ENCODE peak calls at places on chromosomes 2 and 18, in seven cellular contexts. One of them, this sample, is unnamed.

GRCh38 chr2:18749912-18750526 is 160.7 kb upstream of the NT5C1B start:
- DNase-seq in IMR-90: peak; percentile 66
- DNase-seq in K562: peak; percentile 10
- DNase-seq in fibroblast of lung: peak; percentile 45
- DNase-seq in kidney: no peak
- DNase-seq in HCT116: peak; percentile 12
- DNase-seq in colonic mucosa: peak; percentile 76
- DNase-seq in this sample: peak; percentile 73

GRCh38 chr18:76488190-76488589 is 6.9 kb downstream of the ZNF516 start:
- DNase-seq in fibroblast of lung: peak; percentile 79
- DNase-seq in colonic mucosa: no peak
- DNase-seq in K562: no peak
- DNase-seq in kidney: no peak
- DNase-seq in IMR-90: peak; percentile 52
- DNase-seq in HCT116: no peak
- DNase-seq in this sample: peak; percentile 45

GRCh38 chr2:237653791-237654558 is 26.6 kb downstream of the LRRFIP1 start:
- DNase-seq in HCT116: no peak
- DNase-seq in kidney: no peak
- DNase-seq in fibroblast of lung: no peak
- DNase-seq in IMR-90: no peak
- DNase-seq in K562: no peak
- DNase-seq in colonic mucosa: no peak
- DNase-seq in this sample: no peak

GRCh38 chr2:216069028-216069427 is 12.6 kb downstream of the PECR start:
- DNase-seq in kidney: no peak
- DNase-seq in fibroblast of lung: no peak
- DNase-seq in IMR-90: no peak
- DNase-seq in colonic mucosa: no peak
- DNase-seq in K562: no peak
- DNase-seq in HCT116: no peak
- DNase-seq in this sample: no peak

GRCh38 chr2:71006287-71006686 is 11.6 kb upstream of the TEX261 start:
- DNase-seq in fibroblast of lung: no peak
- DNase-seq in HCT116: no peak
- DNase-seq in K562: peak; percentile 3
- DNase-seq in colonic mucosa: no peak
- DNase-seq in IMR-90: no peak
- DNase-seq in kidney: no peak
- DNase-seq in this sample: no peak

GRCh38 chr2:196935421-196935820 is 8.9 kb upstream of the PGAP1 start:
- DNase-seq in IMR-90: no peak
- DNase-seq in kidney: no peak
- DNase-seq in fibroblast of lung: no peak
- DNase-seq in K562: no peak
- DNase-seq in HCT116: no peak
- DNase-seq in colonic mucosa: no peak
- DNase-seq in this sample: no peak

GRCh38 chr2:119196301-119197124 is 27.1 kb upstream of the STEAP3 start:
- DNase-seq in HCT116: no peak
- DNase-seq in kidney: no peak
- DNase-seq in K562: no peak
- DNase-seq in IMR-90: no peak
- DNase-seq in fibroblast of lung: no peak
- DNase-seq in colonic mucosa: no peak
- DNase-seq in this sample: no peak

GRCh38 chr2:9229470-9229820 is 22.8 kb downstream of the ASAP2 start:
- DNase-seq in HCT116: no peak
- DNase-seq in kidney: peak; percentile 48
- DNase-seq in colonic mucosa: no peak
- DNase-seq in IMR-90: no peak
- DNase-seq in K562: no peak
- DNase-seq in fibroblast of lung: no peak
- DNase-seq in this sample: no peak

GRCh38 chr2:15638720-15639119 is 47.1 kb downstream of the DDX1 start:
- DNase-seq in colonic mucosa: no peak
- DNase-seq in HCT116: no peak
- DNase-seq in IMR-90: peak; percentile 71
- DNase-seq in K562: no peak
- DNase-seq in kidney: no peak
- DNase-seq in fibroblast of lung: peak; percentile 73
- DNase-seq in this sample: no peak

GRCh38 chr2:199339826-199340605 is 117.7 kb downstream of the SATB2 start:
- DNase-seq in IMR-90: peak; percentile 16
- DNase-seq in HCT116: no peak
- DNase-seq in colonic mucosa: no peak
- DNase-seq in fibroblast of lung: no peak
- DNase-seq in kidney: no peak
- DNase-seq in K562: no peak
- DNase-seq in this sample: no peak

GRCh38 chr2:63866009-63866709 is 24.5 kb downstream of the UGP2 start:
- DNase-seq in K562: no peak
- DNase-seq in kidney: no peak
- DNase-seq in HCT116: no peak
- DNase-seq in colonic mucosa: no peak
- DNase-seq in fibroblast of lung: no peak
- DNase-seq in IMR-90: peak; percentile 52
- DNase-seq in this sample: no peak

GRCh38 chr2:204625135-204625534 is 79.9 kb downstream of the PARD3B start:
- DNase-seq in fibroblast of lung: peak; percentile 13
- DNase-seq in kidney: no peak
- DNase-seq in IMR-90: no peak
- DNase-seq in colonic mucosa: peak; percentile 27
- DNase-seq in HCT116: no peak
- DNase-seq in K562: no peak
- DNase-seq in this sample: no peak

GRCh38 chr18:57078614-57079013 is 68.3 kb upstream of the BOD1L2 start:
- DNase-seq in K562: no peak
- DNase-seq in colonic mucosa: no peak
- DNase-seq in HCT116: no peak
- DNase-seq in fibroblast of lung: no peak
- DNase-seq in kidney: no peak
- DNase-seq in IMR-90: no peak
- DNase-seq in this sample: peak; percentile 35

GRCh38 chr18:57077005-57077735 is 69.7 kb upstream of the BOD1L2 start:
- DNase-seq in fibroblast of lung: no peak
- DNase-seq in kidney: no peak
- DNase-seq in HCT116: no peak
- DNase-seq in colonic mucosa: no peak
- DNase-seq in K562: no peak
- DNase-seq in IMR-90: no peak
- DNase-seq in this sample: peak; percentile 55

GRCh38 chr18:57080479-57080878 is 66.4 kb upstream of the BOD1L2 start:
- DNase-seq in colonic mucosa: no peak
- DNase-seq in K562: no peak
- DNase-seq in IMR-90: no peak
- DNase-seq in HCT116: no peak
- DNase-seq in kidney: no peak
- DNase-seq in fibroblast of lung: no peak
- DNase-seq in this sample: no peak

GRCh38 chr18:57075716-57076400 is 71.0 kb upstream of the BOD1L2 start:
- DNase-seq in fibroblast of lung: no peak
- DNase-seq in kidney: no peak
- DNase-seq in HCT116: no peak
- DNase-seq in K562: no peak
- DNase-seq in IMR-90: no peak
- DNase-seq in colonic mucosa: no peak
- DNase-seq in this sample: peak; percentile 58

GRCh38 chr18:57077786-57078552 is 68.9 kb upstream of the BOD1L2 start:
- DNase-seq in kidney: no peak
- DNase-seq in fibroblast of lung: no peak
- DNase-seq in HCT116: no peak
- DNase-seq in K562: no peak
- DNase-seq in IMR-90: no peak
- DNase-seq in colonic mucosa: no peak
- DNase-seq in this sample: peak; percentile 58
- H3K9ac ChIP-seq in kidney: no peak overlapping the region
- H3K9ac ChIP-seq in fibroblast of lung: no peak overlapping the region
- H3K9ac ChIP-seq in HCT116: no peak overlapping the region
- H3K9ac ChIP-seq in K562: no peak overlapping the region
- H3K9ac ChIP-seq in IMR-90: no peak overlapping the region
- H3K9ac ChIP-seq in colonic mucosa: no peak overlapping the region
- H3K9ac ChIP-seq in this sample: no peak overlapping the region

GRCh38 chr2:23954325-23955014 is 14.2 kb downstream of the UBXN2A start:
- DNase-seq in kidney: no peak
- DNase-seq in IMR-90: no peak
- DNase-seq in HCT116: no peak
- DNase-seq in fibroblast of lung: no peak
- DNase-seq in colonic mucosa: no peak
- DNase-seq in K562: no peak
- DNase-seq in this sample: no peak
- TF ChIP-seq CTCF in kidney: no peak
- TF ChIP-seq CTCF in IMR-90: no peak
- TF ChIP-seq CTCF in HCT116: no peak
- TF ChIP-seq CTCF in fibroblast of lung: peak; percentile 35
- TF ChIP-seq CTCF in colonic mucosa: no peak
- TF ChIP-seq CTCF in K562: no peak
- TF ChIP-seq CTCF in this sample: no peak

DNA sequence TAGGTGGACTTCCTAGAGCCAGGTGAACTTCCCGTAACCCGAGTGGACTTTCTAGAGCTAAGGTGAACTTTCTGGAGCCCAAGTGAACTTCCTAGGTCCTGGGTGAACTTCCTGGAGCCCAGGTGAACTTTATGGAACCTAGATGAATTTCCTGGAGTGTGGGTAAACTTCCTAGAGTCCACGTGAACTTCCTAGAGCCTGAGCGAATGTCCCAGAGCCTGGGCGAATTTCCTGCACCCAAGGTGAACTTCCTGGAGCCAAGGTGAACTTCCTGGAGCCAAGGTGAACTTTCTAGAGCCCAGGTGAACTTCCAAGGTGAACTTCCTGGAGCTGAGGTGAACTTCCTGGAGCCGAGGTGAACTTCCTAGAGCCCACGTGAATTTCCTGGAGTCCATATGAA is 70.0 kb downstream of the RTP5 start:
- DNase-seq in K562: no peak
- DNase-seq in kidney: no peak
- DNase-seq in HCT116: no peak
- DNase-seq in IMR-90: no peak
- DNase-seq in colonic mucosa: no peak
- DNase-seq in fibroblast of lung: no peak
- DNase-seq in this sample: no peak
- H3K4me3 ChIP-seq in K562: no peak overlapping the region
- H3K4me3 ChIP-seq in kidney: no peak overlapping the region
- H3K4me3 ChIP-seq in HCT116: no peak overlapping the region
- H3K4me3 ChIP-seq in IMR-90: no peak overlapping the region
- H3K4me3 ChIP-seq in colonic mucosa: no peak overlapping the region
- H3K4me3 ChIP-seq in fibroblast of lung: no peak overlapping the region
- H3K4me3 ChIP-seq in this sample: no peak overlapping the region

GRCh38 chr18:12701161-12701560 is 1.4 kb downstream of the CEP76 start:
- DNase-seq in IMR-90: peak; percentile 14
- DNase-seq in HCT116: no peak
- DNase-seq in K562: no peak
- DNase-seq in colonic mucosa: no peak
- DNase-seq in fibroblast of lung: no peak
- DNase-seq in kidney: no peak
- DNase-seq in this sample: no peak
- H3K9ac ChIP-seq in IMR-90: no peak overlapping the region
- H3K9ac ChIP-seq in HCT116: peak overlapping the region; percentile 95
- H3K9ac ChIP-seq in K562: peak overlapping the region; percentile 98
- H3K9ac ChIP-seq in colonic mucosa: no peak overlapping the region
- H3K9ac ChIP-seq in fibroblast of lung: no peak overlapping the region
- H3K9ac ChIP-seq in kidney: no peak overlapping the region
- H3K9ac ChIP-seq in this sample: no peak overlapping the region

GRCh38 chr2:219500135-219500534 is 1.4 kb downstream of the GMPPA start:
- DNase-seq in fibroblast of lung: peak; percentile 49
- DNase-seq in HCT116: no peak
- DNase-seq in colonic mucosa: no peak
- DNase-seq in kidney: no peak
- DNase-seq in K562: no peak
- DNase-seq in IMR-90: peak; percentile 50
- DNase-seq in this sample: no peak
- TF ChIP-seq CTCF in fibroblast of lung: no peak
- TF ChIP-seq CTCF in HCT116: peak; percentile 60
- TF ChIP-seq CTCF in colonic mucosa: no peak
- TF ChIP-seq CTCF in kidney: no peak
- TF ChIP-seq CTCF in K562: peak; percentile 61
- TF ChIP-seq CTCF in IMR-90: peak; percentile 44
- TF ChIP-seq CTCF in this sample: peak; percentile 68

DNA sequence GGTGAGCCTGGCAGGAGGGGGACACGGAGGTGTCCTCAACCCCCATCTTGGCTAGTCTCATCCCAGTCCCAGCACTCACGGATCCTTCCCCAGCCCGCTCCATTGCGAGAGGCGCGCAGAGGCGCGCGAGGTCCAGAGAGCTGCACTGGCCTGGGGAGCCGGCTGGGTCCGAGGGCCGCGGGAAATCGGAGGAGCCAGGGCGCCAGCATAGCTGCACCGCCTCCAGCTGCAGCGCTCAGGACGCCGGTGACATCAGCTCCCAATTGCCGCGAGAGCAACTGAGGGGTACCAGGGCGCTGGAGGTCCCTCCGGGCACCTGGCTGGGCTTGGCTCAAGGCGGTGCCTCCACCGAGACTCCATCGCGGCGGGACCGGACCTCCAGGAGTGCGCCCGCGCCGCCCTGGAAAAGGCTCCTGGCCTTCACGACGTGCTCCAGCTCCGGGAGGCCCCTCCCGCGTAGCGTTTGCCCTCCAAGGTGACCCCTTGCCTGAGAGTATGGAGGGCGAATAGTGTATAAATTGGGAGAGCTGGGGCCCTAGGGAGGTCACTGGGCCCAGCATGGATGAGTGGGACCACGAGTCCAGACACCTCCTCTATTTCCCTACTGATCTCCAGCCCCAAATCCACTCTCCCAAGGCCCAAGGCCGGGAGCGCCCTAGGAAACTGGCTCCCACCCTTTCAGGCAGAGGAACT is 5.5 kb downstream of the RTKN start:
- DNase-seq in K562: no peak
- DNase-seq in HCT116: no peak
- DNase-seq in IMR-90: no peak
- DNase-seq in fibroblast of lung: no peak
- DNase-seq in colonic mucosa: no peak
- DNase-seq in kidney: no peak
- DNase-seq in this sample: no peak
- H3K4me3 ChIP-seq in K562: no peak overlapping the region
- H3K4me3 ChIP-seq in HCT116: no peak overlapping the region
- H3K4me3 ChIP-seq in IMR-90: no peak overlapping the region
- H3K4me3 ChIP-seq in fibroblast of lung: no peak overlapping the region
- H3K4me3 ChIP-seq in colonic mucosa: no peak overlapping the region
- H3K4me3 ChIP-seq in kidney: no peak overlapping the region
- H3K4me3 ChIP-seq in this sample: no peak overlapping the region

GRCh38 chr2:206296128-206296527 is 21.7 kb downstream of the ZDBF2 start:
- DNase-seq in colonic mucosa: no peak
- DNase-seq in IMR-90: peak; percentile 17
- DNase-seq in K562: no peak
- DNase-seq in fibroblast of lung: peak; percentile 65
- DNase-seq in kidney: no peak
- DNase-seq in HCT116: no peak
- DNase-seq in this sample: no peak
- H3K9ac ChIP-seq in colonic mucosa: no peak overlapping the region
- H3K9ac ChIP-seq in IMR-90: no peak overlapping the region
- H3K9ac ChIP-seq in K562: no peak overlapping the region
- H3K9ac ChIP-seq in fibroblast of lung: no peak overlapping the region
- H3K9ac ChIP-seq in kidney: no peak overlapping the region
- H3K9ac ChIP-seq in HCT116: no peak overlapping the region
- H3K9ac ChIP-seq in this sample: no peak overlapping the region

GRCh38 chr2:59734743-59735142 is 818.7 kb downstream of the BCL11A start:
- DNase-seq in HCT116: no peak
- DNase-seq in K562: no peak
- DNase-seq in colonic mucosa: no peak
- DNase-seq in IMR-90: no peak
- DNase-seq in fibroblast of lung: no peak
- DNase-seq in kidney: no peak
- DNase-seq in this sample: no peak
- TF ChIP-seq CTCF in HCT116: no peak
- TF ChIP-seq CTCF in K562: no peak
- TF ChIP-seq CTCF in colonic mucosa: no peak
- TF ChIP-seq CTCF in IMR-90: no peak
- TF ChIP-seq CTCF in fibroblast of lung: no peak
- TF ChIP-seq CTCF in kidney: no peak
- TF ChIP-seq CTCF in this sample: no peak